ENCODE peak calls at places on chromosomes 12 and 14, in nine cellular contexts. M, J, W, Y, H, Z, D, Q and E are unnamed samples.

GRCh38 chr14:96627811-96628775 is 125.9 kb downstream of the PAPOLA start:
- DNase-seq in M (no peak), J (peak), W (no peak), Y (no peak), H (no peak), Z (peak), D (no peak), Q (no peak), E (no peak)

GRCh38 chr14:70664698-70665447 is 23.2 kb downstream of the TTC9 start:
- DNase-seq in M (no peak), J (no peak), W (no peak), Y (no peak), H (no peak), Z (no peak), D (no peak), Q (no peak), E (no peak)

GRCh38 chr12:84636801-84637285 is 275.8 kb downstream of the SLC6A15 start:
- DNase-seq in M (no peak), J (no peak), W (no peak), Y (no peak), H (peak), Z (no peak), D (no peak), Q (peak), E (no peak)

GRCh38 chr14:28365510-28365909 is 401.1 kb upstream of the FOXG1 start:
- DNase-seq in M (no peak), J (no peak), W (no peak), Y (no peak), H (no peak), Z (no peak), D (no peak), Q (no peak), E (no peak)

GRCh38 chr12:117334855-117335587 is 26.4 kb downstream of the NOS1 start:
- DNase-seq in M (no peak), J (no peak), W (no peak), Y (no peak), H (no peak), Z (no peak), D (no peak), Q (peak), E (no peak)

GRCh38 chr12:93922583-93923006 is 225.8 kb upstream of the PLXNC1 start:
- DNase-seq in M (no peak), J (no peak), W (no peak), Y (no peak), H (no peak), Z (no peak), D (peak), Q (peak), E (no peak)

GRCh38 chr12:108618079-108618952 is 15.4 kb downstream of the SELPLG start:
- DNase-seq in M (peak), J (peak), W (peak), Y (peak), H (peak), Z (peak), D (peak), Q (peak), E (peak)

GRCh38 chr14:69485701-69486100 is 1.2 kb downstream of the PLEKHD1 start:
- DNase-seq in M (no peak), J (no peak), W (no peak), Y (no peak), H (no peak), Z (no peak), D (no peak), Q (no peak), E (no peak)

GRCh38 chr12:78204926-78205325 is 374.2 kb downstream of the NAV3 start:
- DNase-seq in M (no peak), J (no peak), W (no peak), Y (no peak), H (no peak), Z (no peak), D (no peak), Q (no peak), E (no peak)

GRCh38 chr12:74725154-74725553 is 187.5 kb downstream of the ATXN7L3B start:
- DNase-seq in M (no peak), J (no peak), W (no peak), Y (no peak), H (no peak), Z (no peak), D (peak), Q (peak), E (no peak)

GRCh38 chr14:75277796-75278421 is 719 bp upstream of the FOS start:
- DNase-seq in M (no peak), J (no peak), W (no peak), Y (no peak), H (no peak), Z (no peak), D (no peak), Q (no peak), E (no peak)

GRCh38 chr12:47276253-47277070 is 196.7 kb upstream of the AMIGO2 start:
- DNase-seq in M (peak), J (no peak), W (peak), Y (peak), H (peak), Z (no peak), D (peak), Q (peak), E (no peak)

GRCh38 chr14:69101331-69101826 is 51.5 kb downstream of the DCAF5 start:
- DNase-seq in M (no peak), J (no peak), W (peak), Y (peak), H (peak), Z (no peak), D (peak), Q (peak), E (no peak)

GRCh38 chr14:54253195-54253947 is 143.4 kb upstream of the CDKN3 start:
- DNase-seq in M (peak), J (no peak), W (peak), Y (peak), H (peak), Z (no peak), D (peak), Q (peak), E (no peak)

GRCh38 chr12:107318804-107319535 is 225.6 kb upstream of the CRY1 start:
- DNase-seq in M (peak), J (peak), W (no peak), Y (no peak), H (peak), Z (no peak), D (peak), Q (peak), E (no peak)

DNA sequence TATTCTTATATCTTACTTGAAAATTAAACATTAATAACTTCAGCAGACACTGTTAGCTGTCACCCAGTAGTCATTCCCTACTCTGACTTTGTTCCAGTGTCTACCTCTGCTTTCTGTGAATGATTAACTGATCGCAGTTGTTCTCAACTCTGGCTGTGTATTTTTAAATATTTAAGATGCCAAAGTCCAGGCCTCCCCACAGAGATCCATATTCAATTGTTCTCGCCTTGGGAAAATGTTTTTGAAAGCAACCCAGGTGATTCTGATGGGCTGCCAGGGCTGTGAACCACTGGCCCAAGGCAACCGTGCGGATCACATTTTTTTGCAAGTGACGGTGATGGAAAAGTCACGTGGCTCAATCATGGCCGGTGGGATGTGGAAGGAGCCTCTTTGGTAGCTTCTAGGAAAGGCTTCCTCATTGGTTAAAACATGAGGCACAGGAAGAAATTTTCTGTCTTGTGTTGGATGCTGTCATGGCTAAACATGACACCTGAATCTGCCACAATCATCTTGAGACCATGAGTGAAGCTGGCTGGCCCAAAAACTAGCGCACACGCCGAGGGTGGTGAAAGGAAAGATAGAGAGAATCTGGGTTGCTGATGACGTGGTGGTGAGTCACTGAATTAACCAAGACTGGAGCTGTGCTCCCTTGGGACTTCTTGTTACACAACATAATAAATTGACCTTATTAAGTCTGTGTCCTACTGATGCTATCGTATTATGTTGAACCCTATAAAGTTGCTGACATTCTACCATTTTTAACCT is 37.2 kb downstream of the RDH12 start:
- DNase-seq in M (no peak), J (no peak), W (no peak), Y (peak), H (peak), Z (no peak), D (peak), Q (peak), E (no peak)
- TF ChIP-seq CTCF in M (no peak), J (no peak), W (no peak), Y (no peak), H (no peak), Z (no peak), D (no peak), Q (no peak), E (no peak)

DNA sequence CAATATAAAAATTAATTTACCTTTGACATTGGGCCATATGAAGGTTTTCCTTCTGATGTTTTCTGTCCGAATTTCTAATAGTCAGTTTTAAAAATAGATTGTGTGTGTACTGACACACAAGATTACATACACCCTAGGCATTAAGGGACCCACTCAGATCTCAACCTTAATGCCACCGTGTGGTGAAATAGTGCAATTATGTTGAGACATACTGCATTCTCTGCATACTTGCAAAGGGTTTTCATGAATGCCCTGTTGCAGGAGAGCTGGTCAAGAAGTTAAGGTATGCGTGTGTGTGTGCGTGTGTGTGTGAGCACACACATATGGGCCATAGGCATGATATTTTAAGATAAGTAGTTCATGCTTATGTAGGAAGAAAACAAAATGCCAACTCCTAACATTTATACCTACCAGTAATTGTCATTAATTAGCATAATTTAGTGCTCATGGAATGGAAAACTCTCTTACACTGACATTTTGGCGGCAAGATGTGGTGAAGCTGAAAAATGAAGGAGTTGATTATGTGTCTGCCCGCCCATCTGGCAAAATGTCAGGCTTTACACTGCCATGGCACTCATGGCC is 58.8 kb downstream of the PIK3C2G start:
- DNase-seq in M (peak), J (no peak), W (peak), Y (peak), H (peak), Z (no peak), D (peak), Q (peak), E (no peak)
- TF ChIP-seq CTCF in M (peak), J (peak), W (peak), Y (peak), H (peak), Z (no peak), D (peak), Q (peak), E (peak)

GRCh38 chr12:28606967-28607557 is 416.8 kb downstream of the CCDC91 start:
- DNase-seq in M (no peak), J (no peak), W (no peak), Y (no peak), H (no peak), Z (no peak), D (no peak), Q (no peak), E (no peak)

GRCh38 chr12:28603801-28604200 is 413.5 kb downstream of the CCDC91 start:
- DNase-seq in M (no peak), J (no peak), W (no peak), Y (no peak), H (peak), Z (no peak), D (no peak), Q (no peak), E (no peak)

GRCh38 chr12:28602760-28603638 is 412.7 kb downstream of the CCDC91 start:
- DNase-seq in M (no peak), J (no peak), W (no peak), Y (no peak), H (peak), Z (no peak), D (peak), Q (peak), E (no peak)

GRCh38 chr12:28604240-28604639 is 414.0 kb downstream of the CCDC91 start:
- DNase-seq in M (no peak), J (no peak), W (no peak), Y (no peak), H (no peak), Z (no peak), D (no peak), Q (no peak), E (no peak)

GRCh38 chr12:28601659-28602058 is 411.4 kb downstream of the CCDC91 start:
- DNase-seq in M (no peak), J (no peak), W (no peak), Y (no peak), H (no peak), Z (no peak), D (no peak), Q (no peak), E (no peak)
- TF ChIP-seq CTCF in M (no peak), J (no peak), W (no peak), Y (no peak), H (no peak), Z (no peak), D (no peak), Q (no peak), E (no peak)

GRCh38 chr14:79680087-79680486 is 531.2 kb downstream of the DIO2 start:
- DNase-seq in M (no peak), J (no peak), W (no peak), Y (no peak), H (no peak), Z (no peak), D (no peak), Q (no peak), E (no peak)
- TF ChIP-seq CTCF in M (no peak), J (no peak), W (no peak), Y (no peak), H (no peak), Z (no peak), D (no peak), Q (no peak), E (no peak)

GRCh38 chr12:122062832-122063690 is 15.5 kb upstream of the MLXIP start:
- DNase-seq in M (no peak), J (no peak), W (no peak), Y (no peak), H (peak), Z (no peak), D (peak), Q (peak), E (no peak)

GRCh38 chr12:122061253-122061652 is 17.3 kb upstream of the MLXIP start:
- DNase-seq in M (no peak), J (no peak), W (no peak), Y (no peak), H (no peak), Z (no peak), D (no peak), Q (no peak), E (no peak)

GRCh38 chr12:122063691-122064033 is 14.9 kb upstream of the MLXIP start:
- DNase-seq in M (no peak), J (no peak), W (no peak), Y (no peak), H (no peak), Z (no peak), D (peak), Q (no peak), E (no peak)

GRCh38 chr12:122064780-122065588 is 13.6 kb upstream of the MLXIP start:
- DNase-seq in M (no peak), J (no peak), W (no peak), Y (no peak), H (peak), Z (no peak), D (peak), Q (peak), E (peak)

DNA sequence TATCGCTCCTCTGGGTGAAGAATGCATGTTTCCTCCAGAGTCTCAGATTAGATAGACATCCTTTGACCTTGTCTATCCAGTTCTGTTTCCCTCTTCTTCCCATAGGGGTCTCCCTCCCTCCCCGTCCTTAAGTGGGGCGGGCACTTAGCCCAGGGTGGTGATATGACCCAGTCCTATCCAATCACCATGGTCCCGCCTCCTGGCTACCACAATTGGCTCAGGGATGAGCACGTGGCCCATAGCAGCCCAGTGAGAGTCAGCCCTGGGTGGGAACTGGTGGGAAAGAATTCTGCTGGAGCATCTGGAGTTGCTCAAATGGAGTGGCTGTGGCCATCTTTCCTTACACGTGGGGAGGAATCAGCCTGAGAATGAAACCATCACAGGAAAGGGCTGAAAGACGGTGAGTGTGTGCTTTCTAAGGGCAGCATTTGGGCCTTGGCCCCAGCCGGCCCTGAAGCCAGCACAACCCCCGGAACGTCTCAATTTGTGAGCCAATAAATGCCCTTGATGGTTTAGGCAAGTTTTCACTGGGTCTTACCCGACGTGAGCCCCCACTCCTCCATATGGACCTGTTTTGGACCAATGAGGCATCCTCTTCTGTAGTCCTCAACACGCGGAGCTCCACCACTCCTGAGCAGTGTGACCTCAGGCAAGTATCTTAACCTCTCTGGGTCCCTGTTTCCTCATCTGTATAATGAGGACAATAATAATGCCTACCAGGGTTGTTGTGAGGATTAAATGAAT is 14.3 kb upstream of the MLXIP start:
- DNase-seq in M (peak), J (peak), W (peak), Y (peak), H (peak), Z (peak), D (peak), Q (peak), E (no peak)
- TF ChIP-seq CTCF in M (no peak), J (peak), W (peak), Y (peak), H (peak), Z (peak), D (peak), Q (peak), E (peak)

GRCh38 chr14:24437020-24437735 is 5.4 kb downstream of the SDR39U1 start:
- DNase-seq in M (no peak), J (no peak), W (no peak), Y (no peak), H (no peak), Z (no peak), D (no peak), Q (no peak), E (no peak)
- TF ChIP-seq CTCF in M (no peak), J (no peak), W (no peak), Y (no peak), H (no peak), Z (no peak), D (no peak), Q (no peak), E (no peak)

GRCh38 chr14:21748869-21749303 is 75.3 kb upstream of the OR4E1 start:
- DNase-seq in M (peak), J (peak), W (peak), Y (no peak), H (peak), Z (peak), D (peak), Q (no peak), E (no peak)
- TF ChIP-seq CTCF in M (peak), J (peak), W (peak), Y (peak), H (peak), Z (peak), D (peak), Q (peak), E (peak)

GRCh38 chr12:44053550-44054243 is 217.8 kb downstream of the TMEM117 start:
- DNase-seq in M (no peak), J (no peak), W (no peak), Y (no peak), H (peak), Z (no peak), D (peak), Q (peak), E (no peak)
- TF ChIP-seq CTCF in M (no peak), J (no peak), W (no peak), Y (no peak), H (no peak), Z (no peak), D (no peak), Q (no peak), E (no peak)